ENCODE peak calls at places on chromosomes 2 and 18, in ten cellular contexts. One of them, this sample, is unnamed.

GRCh38 chr18:48973731-48974130 is 23.0 kb upstream of the SMAD7 start:
- DNase-seq in RPMI8226: no peak
- DNase-seq in choroid plexus epithelial cell: no peak
- DNase-seq in NCI-H748 treated with DMSO at 0.1 percent for 48 hours: no peak
- DNase-seq in CD4-positive, alpha-beta T cell: no peak
- DNase-seq in HTR-8/SVneo: no peak
- DNase-seq in GM13977: no peak
- DNase-seq in midbrain: no peak
- DNase-seq in Calu3: no peak
- DNase-seq in iris pigment epithelial cell: no peak
- DNase-seq in this sample: no peak

GRCh38 chr2:53445376-53446072 is 322.1 kb upstream of the CHAC2 start:
- DNase-seq in RPMI8226: no peak
- DNase-seq in choroid plexus epithelial cell: peak; percentile 34
- DNase-seq in NCI-H748 treated with DMSO at 0.1 percent for 48 hours: no peak
- DNase-seq in CD4-positive, alpha-beta T cell: no peak
- DNase-seq in HTR-8/SVneo: peak; percentile 17
- DNase-seq in GM13977: peak; percentile 6
- DNase-seq in midbrain: no peak
- DNase-seq in Calu3: no peak
- DNase-seq in iris pigment epithelial cell: peak; percentile 56
- DNase-seq in this sample: no peak

GRCh38 chr2:71492112-71492511 is 38.8 kb downstream of the DYSF start:
- DNase-seq in RPMI8226: no peak
- DNase-seq in choroid plexus epithelial cell: no peak
- DNase-seq in NCI-H748 treated with DMSO at 0.1 percent for 48 hours: no peak
- DNase-seq in CD4-positive, alpha-beta T cell: no peak
- DNase-seq in HTR-8/SVneo: peak; percentile 34
- DNase-seq in GM13977: no peak
- DNase-seq in midbrain: no peak
- DNase-seq in Calu3: no peak
- DNase-seq in iris pigment epithelial cell: no peak
- DNase-seq in this sample: no peak

GRCh38 chr2:62152000-62152399 is 43.9 kb upstream of the B3GNT2 start:
- DNase-seq in RPMI8226: no peak
- DNase-seq in choroid plexus epithelial cell: peak; percentile 34
- DNase-seq in NCI-H748 treated with DMSO at 0.1 percent for 48 hours: no peak
- DNase-seq in CD4-positive, alpha-beta T cell: no peak
- DNase-seq in HTR-8/SVneo: no peak
- DNase-seq in GM13977: no peak
- DNase-seq in midbrain: no peak
- DNase-seq in Calu3: peak; percentile 1
- DNase-seq in iris pigment epithelial cell: peak; percentile 65
- DNase-seq in this sample: no peak

GRCh38 chr2:51013060-51013746 is 18.7 kb downstream of the NRXN1 start:
- DNase-seq in RPMI8226: peak; percentile 38
- DNase-seq in choroid plexus epithelial cell: peak; percentile 14
- DNase-seq in NCI-H748 treated with DMSO at 0.1 percent for 48 hours: peak; percentile 93
- DNase-seq in CD4-positive, alpha-beta T cell: no peak
- DNase-seq in HTR-8/SVneo: no peak
- DNase-seq in GM13977: no peak
- DNase-seq in midbrain: peak; percentile 43
- DNase-seq in Calu3: peak; percentile 35
- DNase-seq in iris pigment epithelial cell: peak; percentile 1
- DNase-seq in this sample: no peak

GRCh38 chr2:157254041-157254440 is 3.5 kb upstream of the GALNT5 start:
- DNase-seq in RPMI8226: no peak
- DNase-seq in choroid plexus epithelial cell: no peak
- DNase-seq in NCI-H748 treated with DMSO at 0.1 percent for 48 hours: no peak
- DNase-seq in CD4-positive, alpha-beta T cell: no peak
- DNase-seq in HTR-8/SVneo: no peak
- DNase-seq in GM13977: no peak
- DNase-seq in midbrain: no peak
- DNase-seq in Calu3: no peak
- DNase-seq in iris pigment epithelial cell: no peak
- DNase-seq in this sample: no peak

GRCh38 chr2:220892018-220892634 is 680.0 kb downstream of the EPHA4 start:
- DNase-seq in RPMI8226: no peak
- DNase-seq in choroid plexus epithelial cell: no peak
- DNase-seq in NCI-H748 treated with DMSO at 0.1 percent for 48 hours: no peak
- DNase-seq in CD4-positive, alpha-beta T cell: no peak
- DNase-seq in HTR-8/SVneo: no peak
- DNase-seq in GM13977: no peak
- DNase-seq in midbrain: no peak
- DNase-seq in Calu3: no peak
- DNase-seq in iris pigment epithelial cell: no peak
- DNase-seq in this sample: no peak

GRCh38 chr18:23071285-23071684 is 64.0 kb upstream of the CABLES1 start:
- DNase-seq in RPMI8226: peak; percentile 77
- DNase-seq in choroid plexus epithelial cell: peak; percentile 56
- DNase-seq in NCI-H748 treated with DMSO at 0.1 percent for 48 hours: no peak
- DNase-seq in CD4-positive, alpha-beta T cell: peak; percentile 89
- DNase-seq in HTR-8/SVneo: no peak
- DNase-seq in GM13977: peak; percentile 75
- DNase-seq in midbrain: peak; percentile 21
- DNase-seq in Calu3: no peak
- DNase-seq in iris pigment epithelial cell: peak; percentile 40
- DNase-seq in this sample: peak; percentile 79

GRCh38 chr2:180707867-180708205 is 272.6 kb upstream of the UBE2E3 start:
- DNase-seq in RPMI8226: no peak
- DNase-seq in choroid plexus epithelial cell: peak; percentile 97
- DNase-seq in NCI-H748 treated with DMSO at 0.1 percent for 48 hours: peak; percentile 72
- DNase-seq in CD4-positive, alpha-beta T cell: no peak
- DNase-seq in HTR-8/SVneo: peak; percentile 28
- DNase-seq in GM13977: no peak
- DNase-seq in midbrain: no peak
- DNase-seq in Calu3: peak; percentile 64
- DNase-seq in iris pigment epithelial cell: peak; percentile 97
- DNase-seq in this sample: no peak